ENCODE peak calls at places on chromosomes 13 and 19, in eight cellular contexts. N, A, F, L, Y, J, H and B are unnamed samples.

GRCh38 chr19:3324405-3324856 is 42.0 kb upstream of the NFIC start:
- DNase-seq in H (peak; percentile 53), A (peak; percentile 76), L (peak; percentile 63), Y (peak; percentile 39), N (peak; percentile 35), F (peak; percentile 85), J (peak; percentile 26), B (peak; percentile 57)

GRCh38 chr13:106393776-106394175 is 141.7 kb downstream of the EFNB2 start:
- DNase-seq in F (no peak), N (peak; percentile 98), A (no peak), L (no peak), J (no peak), H (no peak), Y (peak; percentile 51), B (no peak)

GRCh38 chr13:74966814-74967213 is 515.2 kb downstream of the TBC1D4 start:
- DNase-seq in Y (peak; percentile 78), F (no peak), A (no peak), N (no peak), J (peak; percentile 60), L (no peak), H (no peak), B (no peak)

GRCh38 chr19:18596752-18597157 is 8.2 kb downstream of the REX1BD start:
- DNase-seq in N (no peak), F (peak; percentile 76), A (no peak), J (peak; percentile 43), H (peak; percentile 53), L (no peak), Y (peak; percentile 35), B (peak; percentile 18)

GRCh38 chr13:34108396-34108795 is 290.4 kb downstream of the RFC3 start:
- DNase-seq in J (no peak), F (no peak), A (no peak), L (no peak), N (no peak), H (no peak), Y (peak; percentile 8), B (no peak)

GRCh38 chr19:12641456-12641855 is 25.1 kb downstream of the MAN2B1 start:
- DNase-seq in F (no peak), L (no peak), N (no peak), Y (no peak), H (no peak), J (no peak), A (no peak), B (no peak)

GRCh38 chr13:85879014-85879413 is 79.8 kb upstream of the SLITRK6 start:
- DNase-seq in N (peak; percentile 7), H (no peak), L (no peak), F (no peak), Y (no peak), J (no peak), A (no peak), B (no peak)

GRCh38 chr19:44580366-44580895 is 32.9 kb upstream of the IGSF23 start:
- DNase-seq in L (no peak), N (no peak), J (no peak), Y (no peak), F (peak; percentile 68), H (no peak), A (no peak), B (no peak)

GRCh38 chr19:17235618-17236413 is 9.8 kb downstream of the OCEL1 start:
- DNase-seq in Y (peak; percentile 76), N (peak; percentile 75), A (peak; percentile 76), H (peak; percentile 76), J (peak; percentile 78), L (peak; percentile 74), F (peak; percentile 85), B (peak; percentile 89)

GRCh38 chr19:14091885-14092462 is 1.4 kb upstream of the SAMD1 start:
- DNase-seq in L (no peak), A (peak; percentile 57), N (no peak), F (no peak), Y (no peak), H (no peak), J (no peak), B (no peak)

GRCh38 chr13:60044321-60044720 is 119.4 kb downstream of the DIAPH3 start:
- DNase-seq in L (no peak), A (no peak), J (no peak), H (no peak), N (no peak), Y (no peak), F (no peak), B (no peak)

GRCh38 chr19:8806661-8807060 is 25.4 kb downstream of the ZNF558 start:
- DNase-seq in L (no peak), N (no peak), F (no peak), A (no peak), Y (no peak), J (no peak), H (no peak), B (no peak)

GRCh38 chr19:47569331-47569730 is 3.6 kb downstream of the ZNF541 start:
- DNase-seq in A (no peak), F (no peak), N (no peak), Y (no peak), L (no peak), H (no peak), J (no peak), B (no peak)

GRCh38 chr19:47572635-47573034 is 313 bp downstream of the ZNF541 start:
- DNase-seq in H (no peak), A (no peak), L (no peak), Y (no peak), J (no peak), F (no peak), N (no peak), B (no peak)

DNA sequence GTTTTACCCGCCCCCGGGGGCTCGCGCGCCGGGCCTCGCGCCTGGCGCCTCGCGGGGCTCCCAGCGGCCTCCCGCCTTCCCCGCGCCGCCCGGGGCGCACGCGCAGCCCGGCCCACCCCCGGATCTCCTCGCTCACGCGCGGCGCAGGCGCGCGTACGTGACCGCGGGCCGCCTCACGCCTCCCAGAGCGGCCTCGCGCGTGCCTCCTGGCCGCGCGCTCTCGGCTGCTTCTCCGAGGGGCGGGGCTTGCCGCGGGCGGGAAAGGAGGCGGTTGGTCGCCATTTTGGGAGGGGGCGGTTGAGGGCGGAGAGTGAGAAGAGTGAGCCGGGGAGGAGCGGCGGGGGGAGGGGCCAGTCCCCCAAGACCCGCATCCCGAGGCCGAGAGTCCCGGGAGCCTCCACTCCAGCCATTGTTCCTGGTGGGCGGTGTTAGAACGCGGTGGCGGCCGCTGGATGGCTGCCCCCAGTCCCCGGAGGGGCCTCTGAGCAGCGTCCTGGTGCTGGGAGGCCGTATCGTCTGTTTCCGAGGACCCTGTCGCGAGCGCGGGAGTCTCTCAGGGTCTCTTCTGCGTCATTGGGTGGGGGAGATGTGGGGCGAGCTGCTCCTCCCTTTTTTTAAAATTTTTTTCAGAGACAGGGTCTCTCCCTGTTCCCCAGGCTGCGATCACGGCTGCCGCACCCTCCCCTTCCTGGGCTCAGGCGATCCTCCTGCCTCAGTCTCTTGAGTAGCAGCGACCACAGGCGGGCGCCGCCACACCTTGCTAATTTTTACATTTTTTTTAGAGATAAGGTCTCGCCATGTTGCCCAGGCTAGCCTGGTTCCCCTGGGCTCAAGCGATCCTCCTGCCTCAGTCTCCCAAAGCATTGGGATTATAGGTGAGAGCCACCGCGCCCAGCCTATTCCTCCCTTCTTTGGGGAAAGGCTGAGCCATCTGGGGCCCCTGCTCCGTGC is at the start of gene ZNF541:
- DNase-seq in F (peak; percentile 71), Y (peak; percentile 55), A (peak; percentile 85), H (peak; percentile 64), J (peak; percentile 71), N (peak; percentile 38), L (peak; percentile 72), B (no peak)
- H3K4me3 ChIP-seq in F (no peak within 1 kb of the TSS), Y (peak within 1 kb of the TSS; percentile 46), A (peak within 1 kb of the TSS; percentile 60), H (peak within 1 kb of the TSS; percentile 63), J (peak within 1 kb of the TSS; percentile 45), N (peak within 1 kb of the TSS; percentile 30), L (peak within 1 kb of the TSS; percentile 58), B (no peak within 1 kb of the TSS)

GRCh38 chr13:46385946-46386345 is 1.1 kb downstream of the RUBCNL start:
- DNase-seq in J (no peak), A (no peak), H (no peak), N (no peak), F (no peak), Y (no peak), L (no peak), B (peak; percentile 57)
- H3K4me3 ChIP-seq in J (no peak overlapping the region), A (no peak overlapping the region), H (peak overlapping the region; percentile 62), N (no peak overlapping the region), F (no peak overlapping the region), Y (no peak overlapping the region), L (peak overlapping the region; percentile 51), B (peak overlapping the region; percentile 57)

DNA sequence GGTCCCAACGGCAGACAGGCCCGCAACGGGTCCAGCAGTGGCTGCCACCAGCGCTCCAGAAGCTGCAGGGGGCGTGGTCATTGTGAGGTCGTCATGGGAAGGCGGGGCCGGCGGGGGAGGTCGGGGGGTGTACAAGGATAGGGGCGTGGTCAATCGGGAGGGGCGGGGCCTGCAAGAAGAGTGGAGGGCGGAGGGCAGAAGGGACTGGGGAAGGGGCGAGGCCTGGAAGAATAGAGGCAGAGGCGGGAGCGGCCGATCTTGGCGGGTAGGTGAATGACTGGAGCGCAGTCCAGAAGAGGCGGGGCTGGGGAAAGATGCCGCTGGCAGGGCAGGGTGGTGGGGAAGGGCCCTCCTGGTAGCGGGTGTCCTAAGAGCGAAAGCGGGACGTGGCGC is 4.3 kb downstream of the FUZ start:
- DNase-seq in H (peak; percentile 95), F (peak; percentile 93), N (peak; percentile 83), A (peak; percentile 86), J (peak; percentile 91), Y (peak; percentile 84), L (peak; percentile 95), B (peak; percentile 87)
- H3K4me3 ChIP-seq in H (peak overlapping the region; percentile 89), F (peak overlapping the region; percentile 34), N (peak overlapping the region; percentile 53), A (peak overlapping the region; percentile 65), J (peak overlapping the region; percentile 66), Y (peak overlapping the region; percentile 64), L (peak overlapping the region; percentile 90), B (peak overlapping the region; percentile 54)

GRCh38 chr13:24746618-24747247 is 17.2 kb upstream of the RNF17 start:
- DNase-seq in F (no peak), H (no peak), J (no peak), N (peak; percentile 19), A (no peak), L (no peak), Y (no peak), B (peak; percentile 59)

GRCh38 chr13:24747248-24748151 is 16.5 kb upstream of the RNF17 start:
- DNase-seq in L (no peak), J (peak; percentile 15), H (no peak), A (no peak), Y (no peak), N (peak; percentile 39), F (no peak), B (peak; percentile 78)

GRCh38 chr13:24745516-24745860 is 18.5 kb upstream of the RNF17 start:
- DNase-seq in Y (no peak), H (no peak), N (no peak), J (no peak), L (no peak), F (no peak), A (no peak), B (no peak)

GRCh38 chr13:24744247-24744646 is 19.7 kb upstream of the RNF17 start:
- DNase-seq in L (no peak), H (no peak), Y (no peak), J (no peak), N (no peak), A (no peak), F (no peak), B (no peak)

GRCh38 chr13:24745861-24746617 is 17.9 kb upstream of the RNF17 start:
- DNase-seq in L (no peak), H (no peak), A (no peak), J (no peak), N (no peak), Y (no peak), F (no peak), B (peak; percentile 55)
- H3K4me3 ChIP-seq in L (peak overlapping the region; percentile 56), H (peak overlapping the region; percentile 60), A (no peak overlapping the region), J (no peak overlapping the region), N (no peak overlapping the region), Y (no peak overlapping the region), F (no peak overlapping the region), B (peak overlapping the region; percentile 54)